ENCODE peak calls at places on chromosomes 12 and 14, in eight cellular contexts. P is A549, L is HepG2, F is H1, N is GM12878, X is endothelial cell of umbilical vein, T is HCT116, U is K562. M is an unnamed sample.

GRCh38 chr12:30979371-30980259 is 53.1 kb downstream of the TSPAN11 start:
- DNase-seq in P (no peak), L (no peak), F (no peak), N (no peak), X (no peak), T (no peak), U (no peak), M (no peak)

GRCh38 chr12:91813701-91814100 is 331.9 kb downstream of the BTG1 start:
- DNase-seq in P (no peak), L (no peak), F (no peak), N (no peak), X (no peak), T (no peak), U (no peak), M (peak)

GRCh38 chr12:107436376-107436775 is 249.2 kb upstream of the PWP1 start:
- DNase-seq in P (peak), L (peak), F (no peak), N (no peak), X (no peak), T (no peak), U (no peak), M (no peak)

GRCh38 chr14:67377916-67378315 is 17.8 kb downstream of the EIF2S1 start:
- DNase-seq in P (no peak), L (no peak), F (no peak), N (no peak), X (no peak), T (no peak), U (no peak), M (no peak)

GRCh38 chr12:112907415-112908157 is 824 bp downstream of the OAS1 start:
- DNase-seq in P (no peak), L (no peak), F (no peak), N (peak), X (no peak), T (no peak), U (no peak), M (peak)

GRCh38 chr12:58310368-58310767 is 369.0 kb downstream of the ATP23 start:
- DNase-seq in P (peak), L (no peak), F (no peak), N (no peak), X (no peak), T (no peak), U (no peak), M (no peak)

GRCh38 chr12:121494093-121494787 is 86.6 kb downstream of the KDM2B start:
- DNase-seq in P (peak), L (no peak), F (peak), N (no peak), X (peak), T (peak), U (peak), M (peak)

GRCh38 chr14:78367355-78367754 is 197.2 kb downstream of the NRXN3 start:
- DNase-seq in P (no peak), L (no peak), F (no peak), N (no peak), X (no peak), T (no peak), U (no peak), M (no peak)

GRCh38 chr12:85575115-85576096 is 260.8 kb downstream of the RASSF9 start:
- DNase-seq in P (peak), L (peak), F (peak), N (peak), X (peak), T (peak), U (peak), M (peak)

GRCh38 chr12:10941916-10942607 is 3.0 kb upstream of the TAS2R14 start:
- DNase-seq in P (no peak), L (peak), F (no peak), N (peak), X (no peak), T (peak), U (no peak), M (no peak)

GRCh38 chr12:94969424-94969823 is 34.1 kb downstream of the NDUFA12 start:
- DNase-seq in P (no peak), L (no peak), F (no peak), N (no peak), X (no peak), T (no peak), U (no peak), M (peak)

GRCh38 chr14:52729925-52730707 is at the start of gene STYX:
- DNase-seq in P (peak), L (peak), F (peak), N (peak), X (peak), T (peak), U (peak), M (peak)

GRCh38 chr12:110247340-110248095 is 33.5 kb upstream of the ATP2A2 start:
- DNase-seq in P (peak), L (peak), F (no peak), N (no peak), X (no peak), T (no peak), U (no peak), M (no peak)

GRCh38 chr14:101301011-101301410 is 260.3 kb upstream of the DIO3 start:
- DNase-seq in P (no peak), L (no peak), F (no peak), N (no peak), X (no peak), T (no peak), U (no peak), M (no peak)

GRCh38 chr14:52279405-52279804 is 11.9 kb downstream of the PTGDR start:
- DNase-seq in P (peak), L (no peak), F (no peak), N (no peak), X (no peak), T (no peak), U (no peak), M (peak)

GRCh38 chr12:131204416-131205311 is 251.0 kb downstream of the ADGRD1 start:
- DNase-seq in P (no peak), L (no peak), F (peak), N (no peak), X (no peak), T (no peak), U (no peak), M (no peak)

GRCh38 chr12:107223816-107224215 is 130.5 kb upstream of the CRY1 start:
- DNase-seq in P (no peak), L (no peak), F (no peak), N (no peak), X (no peak), T (no peak), U (no peak), M (no peak)

GRCh38 chr14:67675219-67675582 is 769 bp upstream of the VTI1B start:
- DNase-seq in P (no peak), L (no peak), F (no peak), N (no peak), X (peak), T (no peak), U (no peak), M (peak)

GRCh38 chr14:68547305-68548193 is 245.3 kb downstream of the ZFP36L1 start:
- DNase-seq in P (peak), L (no peak), F (peak), N (no peak), X (no peak), T (peak), U (no peak), M (no peak)

GRCh38 chr12:49912345-49912744 is 8.6 kb upstream of the FAIM2 start:
- DNase-seq in P (no peak), L (no peak), F (no peak), N (no peak), X (no peak), T (no peak), U (no peak), M (no peak)

GRCh38 chr12:23113781-23114180 is 488.8 kb downstream of the ETNK1 start:
- DNase-seq in P (no peak), L (no peak), F (no peak), N (no peak), X (no peak), T (no peak), U (no peak), M (no peak)

GRCh38 chr14:68938515-68939423 is 40.3 kb downstream of the ACTN1 start:
- DNase-seq in P (peak), L (peak), F (no peak), N (no peak), X (peak), T (no peak), U (no peak), M (no peak)

GRCh38 chr12:122116707-122117535 is 38.4 kb downstream of the MLXIP start:
- DNase-seq in P (no peak), L (no peak), F (no peak), N (no peak), X (no peak), T (no peak), U (no peak), M (no peak)

GRCh38 chr14:33836203-33836894 is 114.5 kb downstream of the EGLN3 start:
- DNase-seq in P (no peak), L (no peak), F (no peak), N (no peak), X (no peak), T (no peak), U (peak), M (no peak)

GRCh38 chr14:93375673-93376156 is 28.7 kb downstream of the COX8C start:
- DNase-seq in P (no peak), L (no peak), F (no peak), N (peak), X (no peak), T (no peak), U (no peak), M (peak)

GRCh38 chr12:90896164-90896563 is 58.8 kb downstream of the CCER1 start:
- DNase-seq in P (no peak), L (no peak), F (no peak), N (no peak), X (peak), T (peak), U (no peak), M (no peak)

GRCh38 chr14:99946652-99947489 is 118.4 kb upstream of the EVL start:
- DNase-seq in P (peak), L (no peak), F (peak), N (no peak), X (peak), T (no peak), U (peak), M (peak)

GRCh38 chr14:88614218-88614907 is 51.5 kb downstream of the ZC3H14 start:
- DNase-seq in P (no peak), L (no peak), F (no peak), N (no peak), X (peak), T (no peak), U (no peak), M (no peak)

GRCh38 chr14:71089974-71090373 is 182.7 kb downstream of the PCNX1 start:
- DNase-seq in P (no peak), L (no peak), F (no peak), N (no peak), X (no peak), T (no peak), U (no peak), M (no peak)

GRCh38 chr12:87836190-87836589 is 193.0 kb downstream of the C12orf50 start:
- DNase-seq in P (no peak), L (no peak), F (no peak), N (no peak), X (no peak), T (no peak), U (no peak), M (no peak)

GRCh38 chr12:60172696-60173095 is 576.9 kb downstream of the SLC16A7 start:
- DNase-seq in P (no peak), L (no peak), F (no peak), N (no peak), X (no peak), T (no peak), U (no peak), M (no peak)

GRCh38 chr12:124491856-124492420 is 75.5 kb downstream of the NCOR2 start:
- DNase-seq in P (no peak), L (no peak), F (no peak), N (no peak), X (no peak), T (no peak), U (no peak), M (no peak)

GRCh38 chr14:54669759-54670630 is 103.1 kb downstream of the SAMD4A start:
- DNase-seq in P (no peak), L (no peak), F (no peak), N (no peak), X (no peak), T (no peak), U (no peak), M (no peak)

GRCh38 chr14:54672688-54673087 is 105.8 kb downstream of the SAMD4A start:
- DNase-seq in P (no peak), L (no peak), F (no peak), N (no peak), X (no peak), T (no peak), U (no peak), M (no peak)

GRCh38 chr14:54673193-54674121 is 106.5 kb downstream of the SAMD4A start:
- DNase-seq in P (no peak), L (no peak), F (no peak), N (no peak), X (no peak), T (no peak), U (peak), M (no peak)

GRCh38 chr14:54672181-54672580 is 105.3 kb downstream of the SAMD4A start:
- DNase-seq in P (no peak), L (no peak), F (no peak), N (no peak), X (no peak), T (no peak), U (no peak), M (no peak)

GRCh38 chr14:54671537-54671936 is 104.6 kb downstream of the SAMD4A start:
- DNase-seq in P (no peak), L (no peak), F (no peak), N (no peak), X (no peak), T (no peak), U (no peak), M (no peak)
- TF ChIP-seq POLR2A in P (no peak), L (no peak), F (no peak), N (no peak), X (no peak), T (no peak), U (no peak), M (no peak)

GRCh38 chr12:12700249-12700648 is 4.3 kb upstream of the GPR19 start:
- DNase-seq in P (no peak), L (no peak), F (no peak), N (no peak), X (no peak), T (no peak), U (no peak), M (no peak)

GRCh38 chr12:12701457-12701856 is 5.5 kb upstream of the GPR19 start:
- DNase-seq in P (no peak), L (no peak), F (no peak), N (no peak), X (no peak), T (no peak), U (no peak), M (no peak)

GRCh38 chr12:12705833-12706520 is 10.0 kb upstream of the GPR19 start:
- DNase-seq in P (no peak), L (no peak), F (no peak), N (no peak), X (peak), T (no peak), U (no peak), M (no peak)

GRCh38 chr12:12699345-12699744 is 3.4 kb upstream of the GPR19 start:
- DNase-seq in P (no peak), L (no peak), F (no peak), N (no peak), X (no peak), T (no peak), U (no peak), M (no peak)

GRCh38 chr12:12704593-12705230 is 8.7 kb upstream of the GPR19 start:
- DNase-seq in P (peak), L (peak), F (no peak), N (no peak), X (peak), T (peak), U (peak), M (peak)
- TF ChIP-seq CTCF in P (peak), L (peak), F (peak), N (peak), X (peak), T (peak), U (peak), M (peak)

GRCh38 chr12:28872654-28873268 is 276.3 kb upstream of the FAR2 start:
- DNase-seq in P (peak), L (peak), F (peak), N (no peak), X (peak), T (peak), U (peak), M (peak)
- TF ChIP-seq MAX in P (no peak), L (no peak), F (no peak), N (no peak), X (no peak), T (no peak), U (no peak), M (no peak)

GRCh38 chr14:53953828-53954550 is 2.6 kb downstream of the BMP4 start:
- DNase-seq in P (peak), L (peak), F (peak), N (no peak), X (no peak), T (no peak), U (no peak), M (no peak)

GRCh38 chr14:53951661-53952265 is 4.9 kb downstream of the BMP4 start:
- DNase-seq in P (no peak), L (no peak), F (peak), N (no peak), X (peak), T (no peak), U (no peak), M (no peak)

GRCh38 chr14:53954551-53955233 is 1.9 kb downstream of the BMP4 start:
- DNase-seq in P (no peak), L (no peak), F (peak), N (no peak), X (peak), T (no peak), U (no peak), M (no peak)

GRCh38 chr14:53952533-53952932 is 4.1 kb downstream of the BMP4 start:
- DNase-seq in P (no peak), L (no peak), F (no peak), N (no peak), X (peak), T (no peak), U (no peak), M (no peak)

DNA sequence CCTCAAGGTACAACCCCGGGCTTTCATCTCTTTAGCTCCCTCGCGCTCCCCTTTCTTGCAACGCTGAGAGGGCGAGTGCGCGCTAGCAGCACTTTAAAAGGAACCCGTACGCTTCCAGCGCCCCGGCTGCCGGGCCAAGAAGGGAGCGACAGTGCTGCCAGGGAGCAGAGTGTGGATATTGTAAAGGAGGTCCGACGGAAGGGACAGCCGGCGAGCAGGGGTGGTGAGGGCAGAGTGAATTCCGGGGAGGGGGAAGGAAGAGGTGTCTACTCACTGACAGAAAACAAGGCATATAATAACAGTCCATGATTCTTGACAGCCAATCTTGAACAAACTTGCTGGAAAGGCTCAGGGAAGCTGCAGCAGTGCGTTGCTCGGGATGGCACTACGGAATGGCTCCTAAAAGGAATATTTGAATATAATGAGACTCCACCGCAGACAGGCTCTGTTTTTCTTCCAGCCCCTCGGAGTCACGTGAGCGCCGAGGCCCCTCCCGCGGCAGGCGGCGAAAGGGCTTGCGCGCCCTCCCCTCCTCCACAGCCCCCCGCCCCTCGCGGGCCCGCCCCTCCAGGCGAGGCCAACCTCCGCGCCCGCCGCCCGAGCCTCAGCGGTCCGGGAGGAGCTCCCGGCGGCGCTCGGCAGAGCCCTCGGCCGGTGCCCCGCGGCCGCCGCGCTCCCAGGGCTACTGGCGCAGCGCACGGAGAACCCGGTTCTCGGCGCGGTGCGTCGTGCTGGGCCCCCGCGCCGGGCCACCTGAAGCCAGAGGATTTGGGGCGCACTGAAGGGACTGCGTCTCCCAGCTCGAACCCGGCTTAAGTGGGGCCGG is 3.4 kb downstream of the BMP4 start:
- DNase-seq in P (peak), L (peak), F (peak), N (no peak), X (peak), T (no peak), U (peak), M (no peak)
- TF ChIP-seq POLR2A in P (peak), L (peak), F (no peak), N (peak), X (peak), T (peak), U (no peak), M (no peak)

DNA sequence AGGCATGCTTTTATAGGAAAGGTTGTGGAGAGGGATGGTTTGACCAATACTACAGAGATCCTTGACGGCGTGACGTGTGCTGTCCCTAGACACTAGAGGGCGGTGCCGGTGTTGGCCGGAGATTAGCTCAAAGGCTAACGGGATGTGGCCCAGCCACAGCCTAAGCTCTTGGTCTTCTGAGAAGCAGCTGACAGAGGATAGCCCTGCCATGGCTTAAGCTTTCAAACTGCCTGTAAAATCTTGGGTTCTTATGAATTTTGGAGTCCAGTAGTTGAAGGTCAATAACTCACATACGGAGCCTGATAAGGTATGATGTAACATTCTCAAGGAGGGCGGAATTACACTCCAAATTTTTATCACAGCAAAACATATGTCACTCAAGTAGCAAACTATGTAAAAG is 515.7 kb upstream of the ATXN7L3B start:
- DNase-seq in P (peak), L (peak), F (peak), N (no peak), X (peak), T (peak), U (peak), M (peak)
- TF ChIP-seq CTCF in P (peak), L (peak), F (peak), N (peak), X (peak), T (peak), U (peak), M (peak)

GRCh38 chr12:103505371-103506236 is 9.8 kb upstream of the C12orf42 start:
- DNase-seq in P (no peak), L (no peak), F (no peak), N (peak), X (no peak), T (no peak), U (no peak), M (no peak)

GRCh38 chr12:103499571-103499970 is 3.8 kb upstream of the C12orf42 start:
- DNase-seq in P (no peak), L (no peak), F (no peak), N (no peak), X (no peak), T (no peak), U (no peak), M (no peak)

GRCh38 chr12:103501447-103501846 is 5.7 kb upstream of the C12orf42 start:
- DNase-seq in P (no peak), L (no peak), F (no peak), N (no peak), X (no peak), T (no peak), U (no peak), M (no peak)

GRCh38 chr12:103504606-103505005 is 8.8 kb upstream of the C12orf42 start:
- DNase-seq in P (no peak), L (no peak), F (no peak), N (no peak), X (no peak), T (no peak), U (no peak), M (no peak)

GRCh38 chr12:103503546-103504480 is 8.0 kb upstream of the C12orf42 start:
- DNase-seq in P (no peak), L (peak), F (peak), N (no peak), X (no peak), T (peak), U (peak), M (peak)
- TF ChIP-seq MAX in P (no peak), L (no peak), F (no peak), N (no peak), X (no peak), T (no peak), U (no peak), M (no peak)

GRCh38 chr12:69239286-69239921 is at the start of gene CPSF6:
- DNase-seq in P (peak), L (peak), F (peak), N (peak), X (peak), T (peak), U (peak), M (peak)
- TF ChIP-seq POLR2A in P (peak), L (peak), F (peak), N (peak), X (peak), T (peak), U (peak), M (peak)